ENCODE peak calls at places on chromosomes 4 and X, in seven cellular contexts. M is MM.1S, S is astrocyte, T is GM23248, C is H9, F is OCI-LY7, G is neural progenitor cell. H is an unnamed sample.

GRCh38 chr4:25031077-25031606 is 396 bp upstream of the LGI2 start:
- DNase-seq in M (no peak), S (peak; percentile 26), T (peak; percentile 46), C (peak; percentile 54), F (no peak), G (peak; percentile 50), H (peak; percentile 93)

GRCh38 chr4:182717788-182718583 is 199.2 kb downstream of the DCTD start:
- DNase-seq in M (no peak), S (no peak), T (no peak), C (no peak), F (no peak), G (no peak), H (no peak)

GRCh38 chr4:185559913-185560281 is 24.6 kb upstream of the PDLIM3 start:
- DNase-seq in M (no peak), S (peak; percentile 81), T (peak; percentile 51), C (no peak), F (no peak), G (no peak), H (no peak)

GRCh38 chr4:116055857-116056827 is 942.7 kb upstream of the NDST4 start:
- DNase-seq in M (peak; percentile 42), S (peak; percentile 3), T (peak; percentile 34), C (no peak), F (peak; percentile 8), G (peak; percentile 6), H (no peak)

GRCh38 chrX:109934434-109934833 is 68.5 kb upstream of the TMEM164 start:
- DNase-seq in M (no peak), S (peak; percentile 57), T (peak; percentile 15), C (no peak), F (no peak), G (no peak), H (no peak)

GRCh38 chrX:140765043-140765784 is 55.7 kb downstream of the LINC00632 start:
- DNase-seq in M (no peak), S (peak; percentile 62), T (peak; percentile 70), C (no peak), F (no peak), G (peak; percentile 39), H (no peak)

GRCh38 chr4:25051534-25051933 is 20.8 kb upstream of the LGI2 start:
- DNase-seq in M (no peak), S (peak; percentile 39), T (no peak), C (no peak), F (no peak), G (no peak), H (no peak)

GRCh38 chr4:189834586-189834985 is 106.1 kb upstream of the FRG1 start:
- DNase-seq in M (no peak), S (no peak), T (no peak), C (no peak), F (no peak), G (no peak), H (no peak)

GRCh38 chr4:137509855-137510282 is 22.4 kb downstream of the PCDH18 start:
- DNase-seq in M (no peak), S (peak; percentile 54), T (no peak), C (no peak), F (no peak), G (no peak), H (no peak)

GRCh38 chr4:185524888-185525863 is 10.1 kb downstream of the PDLIM3 start:
- DNase-seq in M (no peak), S (peak; percentile 52), T (no peak), C (no peak), F (no peak), G (no peak), H (peak; percentile 62)

GRCh38 chrX:104665691-104666090 is 99.7 kb downstream of the IL1RAPL2 start:
- DNase-seq in M (no peak), S (no peak), T (no peak), C (no peak), F (no peak), G (no peak), H (no peak)

GRCh38 chrX:10597871-10598270 is 22.5 kb downstream of the MID1 start:
- DNase-seq in M (no peak), S (no peak), T (peak; percentile 57), C (no peak), F (peak; percentile 23), G (peak; percentile 39), H (no peak)

GRCh38 chr4:52641853-52642563 is 17.1 kb downstream of the USP46 start:
- DNase-seq in M (no peak), S (peak; percentile 65), T (peak; percentile 67), C (no peak), F (no peak), G (no peak), H (peak; percentile 22)

GRCh38 chr4:54215379-54216072 is 13.6 kb upstream of the PDGFRA start:
- DNase-seq in M (no peak), S (no peak), T (peak; percentile 47), C (no peak), F (no peak), G (no peak), H (no peak)

GRCh38 chr4:82691431-82691830 is 107.2 kb downstream of the SCD5 start:
- DNase-seq in M (no peak), S (no peak), T (no peak), C (no peak), F (no peak), G (no peak), H (peak; percentile 64)

GRCh38 chr4:36273276-36273675 is 8.1 kb upstream of the DTHD1 start:
- DNase-seq in M (no peak), S (no peak), T (peak; percentile 0), C (no peak), F (no peak), G (no peak), H (no peak)

GRCh38 chr4:2932561-2932950 is 30.6 kb downstream of the NOP14 start:
- DNase-seq in M (no peak), S (no peak), T (no peak), C (peak; percentile 24), F (no peak), G (no peak), H (no peak)
- H3K4me2 ChIP-seq in M (no peak overlapping the region), S (peak overlapping the region; percentile 93), T (peak overlapping the region; percentile 84), C (no peak overlapping the region), F (peak overlapping the region; percentile 74), G (no peak overlapping the region), H (peak overlapping the region; percentile 82)

DNA sequence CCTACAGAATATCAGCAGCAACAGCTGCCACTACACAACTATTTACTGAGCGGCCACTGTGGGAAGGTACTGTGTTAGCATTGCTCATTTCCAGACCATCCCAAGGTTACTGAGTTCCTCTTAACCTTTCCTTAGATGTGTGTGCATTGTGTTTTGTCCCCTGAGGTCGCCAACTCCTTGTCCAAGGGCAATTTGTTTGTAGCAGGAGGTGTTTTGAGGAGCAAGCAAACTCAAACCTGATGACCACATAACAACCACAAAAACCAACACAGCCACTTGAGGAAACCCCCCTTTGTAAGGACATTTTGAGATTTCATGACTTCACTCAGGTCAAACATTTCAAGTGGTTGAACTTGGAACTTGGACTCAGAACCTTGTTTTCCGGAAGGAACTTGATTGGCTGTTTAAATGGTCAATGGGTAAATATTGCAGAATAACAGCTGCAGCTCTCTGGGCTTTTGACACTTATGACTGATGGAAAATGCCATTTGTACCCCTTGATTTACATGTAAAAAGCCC is 122.3 kb downstream of the MID1IP1 start:
- DNase-seq in M (no peak), S (no peak), T (no peak), C (no peak), F (no peak), G (no peak), H (no peak)
- H3K4me2 ChIP-seq in M (no peak overlapping the region), S (no peak overlapping the region), T (no peak overlapping the region), C (no peak overlapping the region), F (no peak overlapping the region), G (no peak overlapping the region), H (no peak overlapping the region)

GRCh38 chrX:155877288-155877687 is 3.9 kb upstream of the VAMP7 start:
- DNase-seq in M (no peak), S (no peak), T (no peak), C (no peak), F (peak; percentile 12), G (no peak), H (no peak)

GRCh38 chrX:155873203-155873602 is 7.9 kb upstream of the VAMP7 start:
- DNase-seq in M (no peak), S (no peak), T (no peak), C (no peak), F (no peak), G (no peak), H (no peak)

GRCh38 chrX:155871934-155872333 is 9.2 kb upstream of the VAMP7 start:
- DNase-seq in M (no peak), S (no peak), T (no peak), C (no peak), F (no peak), G (no peak), H (no peak)

GRCh38 chrX:155876704-155877103 is 4.4 kb upstream of the VAMP7 start:
- DNase-seq in M (peak; percentile 40), S (no peak), T (no peak), C (no peak), F (peak; percentile 6), G (no peak), H (no peak)

DNA sequence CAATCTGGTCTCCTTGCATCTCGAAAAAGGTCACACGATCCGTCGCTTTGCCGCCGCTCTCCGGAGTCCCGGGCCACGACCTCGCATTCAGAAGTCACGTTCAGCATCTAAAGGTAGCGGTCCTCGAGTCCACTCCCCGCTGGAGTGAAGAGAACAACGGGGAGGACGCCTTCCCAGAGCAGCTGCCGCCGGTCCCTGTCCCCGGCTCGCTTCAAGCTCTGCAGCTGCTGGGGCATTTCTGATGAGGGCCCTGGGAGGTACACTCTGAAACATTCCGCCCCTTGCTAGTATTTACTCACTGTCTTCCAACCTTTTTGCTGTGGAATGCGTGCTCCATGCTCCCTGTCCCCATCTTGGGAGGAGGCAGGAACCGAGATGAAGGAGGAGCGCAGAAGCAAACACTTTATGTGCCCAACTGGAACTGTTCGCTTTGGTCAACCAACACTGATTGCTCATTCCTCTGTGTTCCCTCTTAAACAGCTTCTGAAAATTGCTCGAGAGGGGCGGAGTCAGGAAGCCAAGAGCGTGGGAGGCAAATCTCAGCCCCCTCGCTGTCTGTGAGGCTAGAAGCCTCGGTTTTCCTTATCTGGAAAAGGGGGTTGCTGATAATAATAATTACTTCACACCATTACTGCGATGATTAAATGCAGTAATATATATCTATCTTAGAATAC is 6.4 kb upstream of the VAMP7 start:
- DNase-seq in M (no peak), S (no peak), T (no peak), C (no peak), F (no peak), G (no peak), H (no peak)
- H3K4me2 ChIP-seq in M (no peak overlapping the region), S (peak overlapping the region; percentile 67), T (no peak overlapping the region), C (no peak overlapping the region), F (no peak overlapping the region), G (no peak overlapping the region), H (peak overlapping the region; percentile 50)

GRCh38 chr4:112510191-112510467 is 5.9 kb downstream of the NEUROG2 start:
- DNase-seq in M (no peak), S (no peak), T (no peak), C (no peak), F (no peak), G (no peak), H (peak; percentile 78)
- H3K4me2 ChIP-seq in M (peak overlapping the region; percentile 50), S (peak overlapping the region; percentile 75), T (peak overlapping the region; percentile 72), C (peak overlapping the region; percentile 73), F (peak overlapping the region; percentile 25), G (peak overlapping the region; percentile 85), H (peak overlapping the region; percentile 76)

DNA sequence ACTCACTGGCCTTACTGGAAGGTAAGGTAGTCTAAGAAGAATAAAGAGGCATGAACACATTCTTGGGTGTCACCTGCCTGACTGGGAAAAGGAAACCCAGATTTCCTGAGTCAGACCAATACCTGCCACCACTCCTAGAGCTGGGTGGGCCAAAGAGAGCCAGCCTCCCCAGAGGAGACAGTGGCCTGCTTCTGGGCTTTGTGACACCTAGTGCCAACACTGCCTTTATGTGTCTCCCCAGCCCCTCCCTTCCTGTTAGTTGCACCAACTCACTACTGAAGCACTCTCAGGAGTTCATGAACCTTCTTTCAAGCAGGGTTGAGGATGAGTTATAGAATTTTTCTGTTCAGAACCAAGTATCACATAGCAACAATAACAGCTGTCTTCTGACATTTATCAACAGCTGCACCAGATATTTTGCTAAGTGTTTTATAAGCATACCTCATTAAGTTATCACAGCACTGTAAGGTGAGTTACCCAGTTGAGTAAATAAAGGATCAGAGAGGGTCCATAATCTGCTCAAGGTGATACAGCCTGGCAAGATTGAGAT is 77.6 kb upstream of the ETNPPL start:
- DNase-seq in M (peak; percentile 61), S (no peak), T (no peak), C (no peak), F (no peak), G (no peak), H (no peak)
- H3K4me2 ChIP-seq in M (no peak overlapping the region), S (no peak overlapping the region), T (no peak overlapping the region), C (no peak overlapping the region), F (no peak overlapping the region), G (no peak overlapping the region), H (no peak overlapping the region)

H was measured in osteoblast.